ENCODE peak calls at places on chromosomes 12 and 14, in eight cellular contexts. One of them, this sample, is unnamed.

GRCh38 chr12:60106207-60106606 is 510.4 kb downstream of the SLC16A7 start:
- DNase-seq in sigmoid colon: no peak
- DNase-seq in WTC11: no peak
- DNase-seq in body of pancreas: no peak
- DNase-seq in ascending aorta: no peak
- DNase-seq in GM13976: no peak
- DNase-seq in AG04450: no peak
- DNase-seq in epithelial cell of proximal tubule: no peak
- DNase-seq in this sample: no peak

GRCh38 chr12:87344699-87345098 is 684.5 kb downstream of the C12orf50 start:
- DNase-seq in sigmoid colon: no peak
- DNase-seq in WTC11: no peak
- DNase-seq in body of pancreas: no peak
- DNase-seq in ascending aorta: no peak
- DNase-seq in GM13976: no peak
- DNase-seq in AG04450: no peak
- DNase-seq in epithelial cell of proximal tubule: no peak
- DNase-seq in this sample: no peak

GRCh38 chr12:100827901-100828520 is 33.4 kb downstream of the ANO4 start:
- DNase-seq in sigmoid colon: no peak
- DNase-seq in WTC11: no peak
- DNase-seq in body of pancreas: peak
- DNase-seq in ascending aorta: no peak
- DNase-seq in GM13976: peak
- DNase-seq in AG04450: no peak
- DNase-seq in epithelial cell of proximal tubule: peak
- DNase-seq in this sample: peak

GRCh38 chr12:12715459-12716150 is 1.6 kb upstream of the CDKN1B start:
- DNase-seq in sigmoid colon: no peak
- DNase-seq in WTC11: no peak
- DNase-seq in body of pancreas: no peak
- DNase-seq in ascending aorta: no peak
- DNase-seq in GM13976: no peak
- DNase-seq in AG04450: no peak
- DNase-seq in epithelial cell of proximal tubule: no peak
- DNase-seq in this sample: no peak

GRCh38 chr12:132872975-132873421 is 14.4 kb downstream of the CHFR start:
- DNase-seq in sigmoid colon: no peak
- DNase-seq in WTC11: no peak
- DNase-seq in body of pancreas: no peak
- DNase-seq in ascending aorta: no peak
- DNase-seq in GM13976: no peak
- DNase-seq in AG04450: no peak
- DNase-seq in epithelial cell of proximal tubule: no peak
- DNase-seq in this sample: no peak

GRCh38 chr14:103817595-103817994 is 29.8 kb downstream of the PPP1R13B start:
- DNase-seq in sigmoid colon: no peak
- DNase-seq in WTC11: no peak
- DNase-seq in body of pancreas: no peak
- DNase-seq in ascending aorta: no peak
- DNase-seq in GM13976: no peak
- DNase-seq in AG04450: no peak
- DNase-seq in epithelial cell of proximal tubule: no peak
- DNase-seq in this sample: no peak

GRCh38 chr14:105477659-105478623 is 3.3 kb downstream of the CRIP2 start:
- DNase-seq in sigmoid colon: no peak
- DNase-seq in WTC11: no peak
- DNase-seq in body of pancreas: no peak
- DNase-seq in ascending aorta: no peak
- DNase-seq in GM13976: no peak
- DNase-seq in AG04450: no peak
- DNase-seq in epithelial cell of proximal tubule: no peak
- DNase-seq in this sample: peak

GRCh38 chr12:29043069-29043468 is 106.0 kb upstream of the FAR2 start:
- DNase-seq in sigmoid colon: no peak
- DNase-seq in WTC11: no peak
- DNase-seq in body of pancreas: no peak
- DNase-seq in ascending aorta: no peak
- DNase-seq in GM13976: no peak
- DNase-seq in AG04450: no peak
- DNase-seq in epithelial cell of proximal tubule: no peak
- DNase-seq in this sample: no peak

GRCh38 chr14:101200650-101201516 is 297.4 kb upstream of the RTL1 start:
- DNase-seq in sigmoid colon: peak
- DNase-seq in WTC11: no peak
- DNase-seq in body of pancreas: peak
- DNase-seq in ascending aorta: no peak
- DNase-seq in GM13976: no peak
- DNase-seq in AG04450: no peak
- DNase-seq in epithelial cell of proximal tubule: no peak
- DNase-seq in this sample: no peak

GRCh38 chr14:34424488-34424887 is 37.6 kb downstream of the SPTSSA start:
- DNase-seq in sigmoid colon: no peak
- DNase-seq in WTC11: no peak
- DNase-seq in body of pancreas: no peak
- DNase-seq in ascending aorta: no peak
- DNase-seq in GM13976: no peak
- DNase-seq in AG04450: no peak
- DNase-seq in epithelial cell of proximal tubule: no peak
- DNase-seq in this sample: no peak

GRCh38 chr12:13170892-13171490 is 25.5 kb upstream of the EMP1 start:
- DNase-seq in sigmoid colon: no peak
- DNase-seq in WTC11: no peak
- DNase-seq in body of pancreas: no peak
- DNase-seq in ascending aorta: no peak
- DNase-seq in GM13976: no peak
- DNase-seq in AG04450: no peak
- DNase-seq in epithelial cell of proximal tubule: no peak
- DNase-seq in this sample: no peak

GRCh38 chr12:18141583-18141982 is 51.6 kb upstream of the RERGL start:
- DNase-seq in sigmoid colon: no peak
- DNase-seq in WTC11: no peak
- DNase-seq in body of pancreas: no peak
- DNase-seq in ascending aorta: no peak
- DNase-seq in GM13976: no peak
- DNase-seq in AG04450: no peak
- DNase-seq in epithelial cell of proximal tubule: peak
- DNase-seq in this sample: no peak

GRCh38 chr12:117236456-117237001 is 46.3 kb upstream of the FBXO21 start:
- DNase-seq in sigmoid colon: peak
- DNase-seq in WTC11: peak
- DNase-seq in body of pancreas: peak
- DNase-seq in ascending aorta: no peak
- DNase-seq in GM13976: peak
- DNase-seq in AG04450: peak
- DNase-seq in epithelial cell of proximal tubule: no peak
- DNase-seq in this sample: peak

GRCh38 chr12:107992870-107993451 is 136.1 kb upstream of the WSCD2 start:
- DNase-seq in sigmoid colon: no peak
- DNase-seq in WTC11: peak
- DNase-seq in body of pancreas: peak
- DNase-seq in ascending aorta: no peak
- DNase-seq in GM13976: peak
- DNase-seq in AG04450: no peak
- DNase-seq in epithelial cell of proximal tubule: no peak
- DNase-seq in this sample: peak
- TF ChIP-seq CTCF in sigmoid colon: no peak
- TF ChIP-seq CTCF in WTC11: peak
- TF ChIP-seq CTCF in body of pancreas: no peak
- TF ChIP-seq CTCF in ascending aorta: no peak
- TF ChIP-seq CTCF in GM13976: peak
- TF ChIP-seq CTCF in AG04450: peak
- TF ChIP-seq CTCF in epithelial cell of proximal tubule: peak
- TF ChIP-seq CTCF in this sample: peak

GRCh38 chr12:76559277-76560082 is at the start of gene OSBPL8:
- DNase-seq in sigmoid colon: peak
- DNase-seq in WTC11: peak
- DNase-seq in body of pancreas: peak
- DNase-seq in ascending aorta: peak
- DNase-seq in GM13976: peak
- DNase-seq in AG04450: peak
- DNase-seq in epithelial cell of proximal tubule: peak
- DNase-seq in this sample: peak
- TF ChIP-seq CTCF in sigmoid colon: no peak
- TF ChIP-seq CTCF in WTC11: no peak
- TF ChIP-seq CTCF in body of pancreas: peak
- TF ChIP-seq CTCF in ascending aorta: peak
- TF ChIP-seq CTCF in GM13976: peak
- TF ChIP-seq CTCF in AG04450: peak
- TF ChIP-seq CTCF in epithelial cell of proximal tubule: no peak
- TF ChIP-seq CTCF in this sample: no peak

DNA sequence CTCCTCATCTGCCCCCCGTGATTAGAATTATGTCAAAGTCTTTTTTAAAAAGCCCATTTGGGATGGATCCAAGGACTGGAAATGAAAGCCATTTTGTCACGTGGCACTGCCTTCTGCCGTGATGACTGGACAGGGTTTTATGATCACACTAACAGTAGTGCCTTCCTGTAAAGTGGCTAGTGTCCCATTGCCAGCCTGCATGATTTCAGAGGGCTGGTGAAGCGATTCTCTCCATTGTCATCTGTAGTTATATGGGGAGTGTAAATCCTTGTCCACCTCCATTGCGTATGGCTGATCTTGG is 37.6 kb downstream of the CFAP251 start:
- DNase-seq in sigmoid colon: no peak
- DNase-seq in WTC11: no peak
- DNase-seq in body of pancreas: no peak
- DNase-seq in ascending aorta: no peak
- DNase-seq in GM13976: no peak
- DNase-seq in AG04450: no peak
- DNase-seq in epithelial cell of proximal tubule: no peak
- DNase-seq in this sample: no peak
- TF ChIP-seq CTCF in sigmoid colon: no peak
- TF ChIP-seq CTCF in WTC11: no peak
- TF ChIP-seq CTCF in body of pancreas: no peak
- TF ChIP-seq CTCF in ascending aorta: no peak
- TF ChIP-seq CTCF in GM13976: no peak
- TF ChIP-seq CTCF in AG04450: no peak
- TF ChIP-seq CTCF in epithelial cell of proximal tubule: no peak
- TF ChIP-seq CTCF in this sample: peak

DNA sequence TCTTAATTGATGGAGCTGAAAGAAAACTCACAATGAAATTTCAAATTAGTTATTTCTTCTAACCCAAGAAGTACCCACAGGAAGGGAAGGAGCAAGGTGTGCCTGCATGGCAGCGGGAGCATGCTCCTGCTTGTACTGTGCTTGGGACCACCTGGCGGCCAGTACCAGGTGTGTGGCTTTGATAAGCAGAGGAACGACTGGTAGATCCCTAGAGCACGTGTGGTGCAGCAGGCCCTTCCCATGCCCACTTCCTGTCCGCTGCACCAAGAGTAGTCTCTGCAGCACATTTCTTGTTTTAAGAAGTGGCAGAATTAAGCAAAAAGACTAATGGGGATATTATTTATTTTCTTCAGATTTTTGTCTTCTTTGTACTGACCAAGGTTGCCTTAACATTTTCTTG is 122.3 kb upstream of the ATF1 start:
- DNase-seq in sigmoid colon: no peak
- DNase-seq in WTC11: peak
- DNase-seq in body of pancreas: peak
- DNase-seq in ascending aorta: no peak
- DNase-seq in GM13976: no peak
- DNase-seq in AG04450: no peak
- DNase-seq in epithelial cell of proximal tubule: no peak
- DNase-seq in this sample: peak
- TF ChIP-seq CTCF in sigmoid colon: no peak
- TF ChIP-seq CTCF in WTC11: no peak
- TF ChIP-seq CTCF in body of pancreas: no peak
- TF ChIP-seq CTCF in ascending aorta: no peak
- TF ChIP-seq CTCF in GM13976: no peak
- TF ChIP-seq CTCF in AG04450: no peak
- TF ChIP-seq CTCF in epithelial cell of proximal tubule: no peak
- TF ChIP-seq CTCF in this sample: no peak

GRCh38 chr12:49974231-49974675 is 1.5 kb downstream of the AQP6 start:
- DNase-seq in sigmoid colon: peak
- DNase-seq in WTC11: no peak
- DNase-seq in body of pancreas: peak
- DNase-seq in ascending aorta: no peak
- DNase-seq in GM13976: no peak
- DNase-seq in AG04450: peak
- DNase-seq in epithelial cell of proximal tubule: no peak
- DNase-seq in this sample: peak
- TF ChIP-seq CTCF in sigmoid colon: peak
- TF ChIP-seq CTCF in WTC11: no peak
- TF ChIP-seq CTCF in body of pancreas: peak
- TF ChIP-seq CTCF in ascending aorta: peak
- TF ChIP-seq CTCF in GM13976: no peak
- TF ChIP-seq CTCF in AG04450: peak
- TF ChIP-seq CTCF in epithelial cell of proximal tubule: peak
- TF ChIP-seq CTCF in this sample: no peak

DNA sequence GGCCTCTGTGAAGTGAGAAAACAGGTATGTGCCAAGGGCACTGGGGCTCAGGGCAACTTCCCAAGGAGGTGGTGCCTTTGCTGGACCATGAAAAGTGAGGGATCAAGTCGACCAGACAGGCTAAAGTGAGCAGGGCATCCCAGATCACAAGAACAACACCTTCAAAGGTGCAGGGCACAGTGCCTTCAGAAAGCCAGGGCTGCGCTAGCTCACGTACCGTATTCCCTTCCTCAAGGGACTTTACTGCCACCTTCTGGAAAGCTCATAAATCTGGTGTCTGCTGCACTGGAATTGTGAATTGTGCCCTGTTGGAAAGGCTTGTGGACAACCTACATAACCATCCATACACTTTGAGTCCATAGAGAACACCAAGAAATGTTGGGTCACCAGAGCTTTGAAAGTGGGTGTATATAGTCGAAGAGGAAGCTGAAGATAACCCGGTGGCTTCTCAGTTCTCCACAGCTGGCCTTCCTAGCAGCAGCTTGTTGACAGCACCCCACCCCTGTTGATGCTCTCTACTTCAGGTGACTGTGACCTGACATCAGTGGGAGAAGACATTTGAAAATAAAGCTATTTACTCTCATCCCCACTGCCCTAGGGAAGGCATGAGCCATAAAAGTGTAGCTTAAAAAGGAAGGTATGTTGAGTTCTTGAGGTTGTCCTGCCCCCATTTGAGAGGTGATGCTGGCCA is 24.5 kb downstream of the FIGNL2 start:
- DNase-seq in sigmoid colon: no peak
- DNase-seq in WTC11: no peak
- DNase-seq in body of pancreas: peak
- DNase-seq in ascending aorta: no peak
- DNase-seq in GM13976: no peak
- DNase-seq in AG04450: peak
- DNase-seq in epithelial cell of proximal tubule: no peak
- DNase-seq in this sample: peak
- TF ChIP-seq CTCF in sigmoid colon: no peak
- TF ChIP-seq CTCF in WTC11: no peak
- TF ChIP-seq CTCF in body of pancreas: peak
- TF ChIP-seq CTCF in ascending aorta: no peak
- TF ChIP-seq CTCF in GM13976: peak
- TF ChIP-seq CTCF in AG04450: peak
- TF ChIP-seq CTCF in epithelial cell of proximal tubule: peak
- TF ChIP-seq CTCF in this sample: peak